ENCODE peak calls at places on chromosome 6, in four cellular contexts. Y is CD4-positive, alpha-beta T cell; W is cardiac muscle cell; Q is breast epithelium. U is an unnamed sample.

GRCh38 chr6:33589723-33590530 is 9.9 kb upstream of the BAK1 start:
- DNase-seq in Y (no peak), W (peak), Q (no peak), U (no peak)

GRCh38 chr6:73774311-73774766 is 78.3 kb downstream of the CD109 start:
- DNase-seq in Y (no peak), W (peak), Q (no peak), U (no peak)

GRCh38 chr6:96899019-96899418 is 1.3 kb upstream of the NDUFAF4 start:
- DNase-seq in Y (no peak), W (peak), Q (no peak), U (no peak)

GRCh38 chr6:53432318-53433161 is 83.8 kb upstream of the ELOVL5 start:
- DNase-seq in Y (no peak), W (peak), Q (no peak), U (no peak)

GRCh38 chr6:112180095-112180820 is 74.1 kb downstream of the LAMA4 start:
- DNase-seq in Y (no peak), W (peak), Q (no peak), U (no peak)

GRCh38 chr6:98845201-98846020 is 11.0 kb downstream of the POU3F2 start:
- DNase-seq in Y (peak), W (peak), Q (no peak), U (peak)

GRCh38 chr6:161138545-161139303 is 135.1 kb downstream of the AGPAT4 start:
- DNase-seq in Y (no peak), W (no peak), Q (no peak), U (no peak)

GRCh38 chr6:33915134-33915533 is 111.3 kb upstream of the MLN start:
- DNase-seq in Y (no peak), W (peak), Q (no peak), U (no peak)

GRCh38 chr6:1613631-1614447 is 4.1 kb downstream of the FOXC1 start:
- DNase-seq in Y (no peak), W (peak), Q (no peak), U (no peak)

GRCh38 chr6:153568601-153569000 is 437.5 kb upstream of the RGS17 start:
- DNase-seq in Y (no peak), W (peak), Q (no peak), U (no peak)

GRCh38 chr6:47159763-47160162 is 117.6 kb upstream of the ADGRF1 start:
- DNase-seq in Y (no peak), W (no peak), Q (no peak), U (no peak)

GRCh38 chr6:8539446-8539845 is 104.1 kb upstream of the SLC35B3 start:
- DNase-seq in Y (no peak), W (peak), Q (no peak), U (no peak)

GRCh38 chr6:150310539-150310938 is 58.3 kb upstream of the IYD start:
- DNase-seq in Y (no peak), W (no peak), Q (no peak), U (no peak)

GRCh38 chr6:19554356-19555225 is 282.6 kb upstream of the ID4 start:
- DNase-seq in Y (no peak), W (peak), Q (no peak), U (no peak)

GRCh38 chr6:26235240-26235730 is 129.7 kb upstream of the BTN3A2 start:
- DNase-seq in Y (no peak), W (peak), Q (no peak), U (no peak)

GRCh38 chr6:138818496-138819194 is 22.8 kb downstream of the ECT2L start:
- DNase-seq in Y (no peak), W (no peak), Q (no peak), U (no peak)

GRCh38 chr6:111865049-111865585 is 8.1 kb downstream of the FYN start:
- DNase-seq in Y (no peak), W (no peak), Q (no peak), U (no peak)

GRCh38 chr6:11263185-11263817 is 30.8 kb upstream of the NEDD9 start:
- DNase-seq in Y (no peak), W (peak), Q (no peak), U (peak)

GRCh38 chr6:15504581-15505350 is 158.1 kb downstream of the DTNBP1 start:
- DNase-seq in Y (no peak), W (peak), Q (peak), U (no peak)

GRCh38 chr6:166691199-166691598 is 64.1 kb upstream of the RPS6KA2 start:
- DNase-seq in Y (no peak), W (peak), Q (no peak), U (no peak)

GRCh38 chr6:146904596-146904995 is 299.6 kb upstream of the STXBP5 start:
- DNase-seq in Y (no peak), W (no peak), Q (no peak), U (no peak)

GRCh38 chr6:26025894-26026832 is 61.1 kb upstream of the HFE start:
- DNase-seq in Y (peak), W (peak), Q (peak), U (peak)

GRCh38 chr6:52663120-52663934 is 7.6 kb upstream of the TMEM14A start:
- DNase-seq in Y (peak), W (peak), Q (no peak), U (no peak)

GRCh38 chr6:12258191-12258590 is 32.0 kb upstream of the EDN1 start:
- DNase-seq in Y (no peak), W (no peak), Q (no peak), U (no peak)

GRCh38 chr6:134347916-134348805 is 30.2 kb upstream of the SGK1 start:
- DNase-seq in Y (no peak), W (peak), Q (no peak), U (no peak)

GRCh38 chr6:90354961-90355360 is 58.3 kb upstream of the BACH2 start:
- DNase-seq in Y (no peak), W (no peak), Q (no peak), U (no peak)

GRCh38 chr6:149320745-149321240 is 3.3 kb downstream of the TAB2 start:
- DNase-seq in Y (no peak), W (peak), Q (no peak), U (no peak)

GRCh38 chr6:127119361-127120108 is 1.1 kb downstream of the RSPO3 start:
- DNase-seq in Y (no peak), W (no peak), Q (peak), U (peak)

GRCh38 chr6:131966443-131966842 is 15.3 kb upstream of the CCN2 start:
- DNase-seq in Y (no peak), W (peak), Q (no peak), U (no peak)

GRCh38 chr6:71486466-71486865 is 197.9 kb downstream of the OGFRL1 start:
- DNase-seq in Y (no peak), W (no peak), Q (no peak), U (no peak)

GRCh38 chr6:117550078-117550600 is 52.2 kb downstream of the GOPC start:
- DNase-seq in Y (no peak), W (no peak), Q (no peak), U (no peak)

DNA sequence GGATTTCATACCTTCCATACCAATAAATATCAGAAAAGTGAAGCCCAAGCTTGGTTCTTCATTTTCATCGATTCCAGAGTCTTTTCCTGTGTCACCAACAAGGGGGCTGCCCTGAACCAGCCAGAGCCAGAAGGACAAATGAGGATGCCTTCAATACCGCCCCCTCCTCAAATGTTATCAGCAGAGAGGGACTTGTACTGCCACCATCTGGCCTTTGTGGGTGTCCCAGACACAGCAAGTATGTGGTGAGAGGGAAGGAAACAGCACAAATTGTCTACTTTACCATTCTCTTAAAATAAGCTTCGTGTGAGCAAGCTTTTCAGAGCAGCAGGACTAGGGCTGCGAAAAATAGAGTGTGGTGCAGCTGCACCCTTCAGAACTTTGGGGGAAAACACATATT is 165.3 kb downstream of the SOBP start:
- DNase-seq in Y (no peak), W (no peak), Q (no peak), U (no peak)
- TF ChIP-seq CTCF in Y (no peak), W (no peak), Q (no peak), U (peak)

GRCh38 chr6:82589509-82590206 is 226.0 kb downstream of the TPBG start:
- DNase-seq in Y (no peak), W (peak), Q (no peak), U (no peak)
- TF ChIP-seq CTCF in Y (no peak), W (peak), Q (no peak), U (no peak)

GRCh38 chr6:122789862-122790739 is 1.0 kb downstream of the SMPDL3A start:
- DNase-seq in Y (no peak), W (no peak), Q (no peak), U (no peak)
- TF ChIP-seq CTCF in Y (no peak), W (no peak), Q (no peak), U (peak)

GRCh38 chr6:83439201-83439600 is 8.3 kb upstream of the ME1 start:
- DNase-seq in Y (no peak), W (no peak), Q (no peak), U (no peak)
- TF ChIP-seq CTCF in Y (no peak), W (no peak), Q (no peak), U (no peak)

DNA sequence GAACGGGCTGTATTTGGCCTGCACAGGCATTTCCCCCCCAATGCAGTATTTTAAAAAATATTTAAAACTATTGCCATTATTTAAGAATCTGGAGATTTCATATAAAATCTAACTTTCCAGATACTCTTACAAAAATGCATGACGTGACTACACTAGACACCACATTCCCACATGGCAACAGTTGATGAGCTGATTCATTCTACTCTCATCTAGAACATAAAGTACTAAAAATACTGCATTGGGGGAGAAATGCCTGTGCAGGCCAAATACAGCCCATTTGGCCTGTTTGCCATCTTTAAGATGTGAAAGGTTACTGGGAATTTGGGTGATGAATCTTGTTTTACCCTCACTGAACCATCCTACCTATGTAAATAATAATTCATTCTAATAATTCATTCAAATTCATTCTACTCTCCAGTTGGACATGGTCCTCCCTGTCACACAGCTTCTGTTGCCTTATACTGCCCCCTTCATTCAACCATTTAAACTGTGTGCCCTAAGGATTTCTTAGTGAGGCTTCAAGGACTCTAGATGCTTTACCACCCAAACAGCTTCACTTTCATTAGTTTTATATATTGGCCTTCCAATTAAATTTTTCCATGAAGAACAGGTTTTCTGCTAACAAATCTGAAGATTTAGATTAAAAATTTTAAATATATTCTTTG is 6.9 kb upstream of the ZSCAN16 start:
- DNase-seq in Y (no peak), W (no peak), Q (no peak), U (no peak)
- TF ChIP-seq CTCF in Y (no peak), W (no peak), Q (no peak), U (no peak)

GRCh38 chr6:170147832-170148708 is 142.8 kb downstream of the DLL1 start:
- DNase-seq in Y (no peak), W (no peak), Q (peak), U (no peak)
- TF ChIP-seq CTCF in Y (no peak), W (no peak), Q (no peak), U (no peak)

U was measured in type B pancreatic cell.